ENCODE peak calls at places on chromosomes 11 and 22, in seven cellular contexts. One of them, this sample, is unnamed.

GRCh38 chr11:58286249-58286648 is 18.2 kb upstream of the OR10W1 start:
- DNase-seq in effector CD4-positive, alpha-beta T cell: no peak
- DNase-seq in neural progenitor cell: peak
- DNase-seq in breast epithelium: no peak
- DNase-seq in hypothalamus: no peak
- DNase-seq in activated T-helper 1 cell treated with anti-CD3 and anti-CD28 coated beads, Interleukin-12 subunit alpha, Interleukin-12 subunit beta, Interleukin-2, Interleukin-4 antibody, amounts not matched to agents 30 ng/mL and 10 ng/mL and 1 ng/mL, durations not matched to agents 14 hours and 24 hours and 36 hours: no peak
- DNase-seq in activated gamma-delta T cell treated with anti-CD3 and anti-CD28 coated beads, Interleukin-2, amount 50 U/mL, for 16 hours: no peak
- DNase-seq in this sample: no peak

GRCh38 chr22:47943729-47944700 is 1181.6 kb downstream of the TBC1D22A start:
- DNase-seq in effector CD4-positive, alpha-beta T cell: no peak
- DNase-seq in neural progenitor cell: no peak
- DNase-seq in breast epithelium: no peak
- DNase-seq in hypothalamus: no peak
- DNase-seq in activated T-helper 1 cell treated with anti-CD3 and anti-CD28 coated beads, Interleukin-12 subunit alpha, Interleukin-12 subunit beta, Interleukin-2, Interleukin-4 antibody, amounts not matched to agents 30 ng/mL and 10 ng/mL and 1 ng/mL, durations not matched to agents 14 hours and 24 hours and 36 hours: no peak
- DNase-seq in activated gamma-delta T cell treated with anti-CD3 and anti-CD28 coated beads, Interleukin-2, amount 50 U/mL, for 16 hours: no peak
- DNase-seq in this sample: no peak

GRCh38 chr11:107882095-107882820 is 23.7 kb upstream of the SLC35F2 start:
- DNase-seq in effector CD4-positive, alpha-beta T cell: no peak
- DNase-seq in neural progenitor cell: no peak
- DNase-seq in breast epithelium: no peak
- DNase-seq in hypothalamus: no peak
- DNase-seq in activated T-helper 1 cell treated with anti-CD3 and anti-CD28 coated beads, Interleukin-12 subunit alpha, Interleukin-12 subunit beta, Interleukin-2, Interleukin-4 antibody, amounts not matched to agents 30 ng/mL and 10 ng/mL and 1 ng/mL, durations not matched to agents 14 hours and 24 hours and 36 hours: no peak
- DNase-seq in activated gamma-delta T cell treated with anti-CD3 and anti-CD28 coated beads, Interleukin-2, amount 50 U/mL, for 16 hours: no peak
- DNase-seq in this sample: no peak

GRCh38 chr11:57015679-57016078 is 27.0 kb downstream of the OR5AK2 start:
- DNase-seq in effector CD4-positive, alpha-beta T cell: no peak
- DNase-seq in neural progenitor cell: no peak
- DNase-seq in breast epithelium: no peak
- DNase-seq in hypothalamus: no peak
- DNase-seq in activated T-helper 1 cell treated with anti-CD3 and anti-CD28 coated beads, Interleukin-12 subunit alpha, Interleukin-12 subunit beta, Interleukin-2, Interleukin-4 antibody, amounts not matched to agents 30 ng/mL and 10 ng/mL and 1 ng/mL, durations not matched to agents 14 hours and 24 hours and 36 hours: no peak
- DNase-seq in activated gamma-delta T cell treated with anti-CD3 and anti-CD28 coated beads, Interleukin-2, amount 50 U/mL, for 16 hours: no peak
- DNase-seq in this sample: no peak

GRCh38 chr22:50192056-50192824 is 6.5 kb downstream of the TRABD start:
- DNase-seq in effector CD4-positive, alpha-beta T cell: no peak
- DNase-seq in neural progenitor cell: no peak
- DNase-seq in breast epithelium: no peak
- DNase-seq in hypothalamus: no peak
- DNase-seq in activated T-helper 1 cell treated with anti-CD3 and anti-CD28 coated beads, Interleukin-12 subunit alpha, Interleukin-12 subunit beta, Interleukin-2, Interleukin-4 antibody, amounts not matched to agents 30 ng/mL and 10 ng/mL and 1 ng/mL, durations not matched to agents 14 hours and 24 hours and 36 hours: no peak
- DNase-seq in activated gamma-delta T cell treated with anti-CD3 and anti-CD28 coated beads, Interleukin-2, amount 50 U/mL, for 16 hours: no peak
- DNase-seq in this sample: no peak

GRCh38 chr11:40271361-40271760 is 1188.1 kb downstream of the LRRC4C start:
- DNase-seq in effector CD4-positive, alpha-beta T cell: no peak
- DNase-seq in neural progenitor cell: no peak
- DNase-seq in breast epithelium: no peak
- DNase-seq in hypothalamus: no peak
- DNase-seq in activated T-helper 1 cell treated with anti-CD3 and anti-CD28 coated beads, Interleukin-12 subunit alpha, Interleukin-12 subunit beta, Interleukin-2, Interleukin-4 antibody, amounts not matched to agents 30 ng/mL and 10 ng/mL and 1 ng/mL, durations not matched to agents 14 hours and 24 hours and 36 hours: no peak
- DNase-seq in activated gamma-delta T cell treated with anti-CD3 and anti-CD28 coated beads, Interleukin-2, amount 50 U/mL, for 16 hours: no peak
- DNase-seq in this sample: no peak

GRCh38 chr11:126355926-126356897 is 726 bp downstream of the ST3GAL4 start:
- DNase-seq in effector CD4-positive, alpha-beta T cell: no peak
- DNase-seq in neural progenitor cell: no peak
- DNase-seq in breast epithelium: peak
- DNase-seq in hypothalamus: no peak
- DNase-seq in activated T-helper 1 cell treated with anti-CD3 and anti-CD28 coated beads, Interleukin-12 subunit alpha, Interleukin-12 subunit beta, Interleukin-2, Interleukin-4 antibody, amounts not matched to agents 30 ng/mL and 10 ng/mL and 1 ng/mL, durations not matched to agents 14 hours and 24 hours and 36 hours: no peak
- DNase-seq in activated gamma-delta T cell treated with anti-CD3 and anti-CD28 coated beads, Interleukin-2, amount 50 U/mL, for 16 hours: no peak
- DNase-seq in this sample: peak

GRCh38 chr11:118706546-118706825 is 27.0 kb upstream of the TREH start:
- DNase-seq in effector CD4-positive, alpha-beta T cell: no peak
- DNase-seq in neural progenitor cell: no peak
- DNase-seq in breast epithelium: no peak
- DNase-seq in hypothalamus: no peak
- DNase-seq in activated T-helper 1 cell treated with anti-CD3 and anti-CD28 coated beads, Interleukin-12 subunit alpha, Interleukin-12 subunit beta, Interleukin-2, Interleukin-4 antibody, amounts not matched to agents 30 ng/mL and 10 ng/mL and 1 ng/mL, durations not matched to agents 14 hours and 24 hours and 36 hours: no peak
- DNase-seq in activated gamma-delta T cell treated with anti-CD3 and anti-CD28 coated beads, Interleukin-2, amount 50 U/mL, for 16 hours: no peak
- DNase-seq in this sample: no peak

GRCh38 chr22:23055448-23056179 is 14.7 kb upstream of the GNAZ start:
- DNase-seq in effector CD4-positive, alpha-beta T cell: no peak
- DNase-seq in neural progenitor cell: no peak
- DNase-seq in breast epithelium: peak
- DNase-seq in hypothalamus: no peak
- DNase-seq in activated T-helper 1 cell treated with anti-CD3 and anti-CD28 coated beads, Interleukin-12 subunit alpha, Interleukin-12 subunit beta, Interleukin-2, Interleukin-4 antibody, amounts not matched to agents 30 ng/mL and 10 ng/mL and 1 ng/mL, durations not matched to agents 14 hours and 24 hours and 36 hours: no peak
- DNase-seq in activated gamma-delta T cell treated with anti-CD3 and anti-CD28 coated beads, Interleukin-2, amount 50 U/mL, for 16 hours: no peak
- DNase-seq in this sample: no peak

GRCh38 chr11:46489668-46490560 is 98.3 kb upstream of the CHRM4 start:
- DNase-seq in effector CD4-positive, alpha-beta T cell: no peak
- DNase-seq in neural progenitor cell: peak
- DNase-seq in breast epithelium: no peak
- DNase-seq in hypothalamus: no peak
- DNase-seq in activated T-helper 1 cell treated with anti-CD3 and anti-CD28 coated beads, Interleukin-12 subunit alpha, Interleukin-12 subunit beta, Interleukin-2, Interleukin-4 antibody, amounts not matched to agents 30 ng/mL and 10 ng/mL and 1 ng/mL, durations not matched to agents 14 hours and 24 hours and 36 hours: peak
- DNase-seq in activated gamma-delta T cell treated with anti-CD3 and anti-CD28 coated beads, Interleukin-2, amount 50 U/mL, for 16 hours: peak
- DNase-seq in this sample: no peak

GRCh38 chr11:606245-606644 is 9.5 kb downstream of the IRF7 start:
- DNase-seq in effector CD4-positive, alpha-beta T cell: no peak
- DNase-seq in neural progenitor cell: no peak
- DNase-seq in breast epithelium: peak
- DNase-seq in hypothalamus: no peak
- DNase-seq in activated T-helper 1 cell treated with anti-CD3 and anti-CD28 coated beads, Interleukin-12 subunit alpha, Interleukin-12 subunit beta, Interleukin-2, Interleukin-4 antibody, amounts not matched to agents 30 ng/mL and 10 ng/mL and 1 ng/mL, durations not matched to agents 14 hours and 24 hours and 36 hours: no peak
- DNase-seq in activated gamma-delta T cell treated with anti-CD3 and anti-CD28 coated beads, Interleukin-2, amount 50 U/mL, for 16 hours: no peak
- DNase-seq in this sample: peak

GRCh38 chr11:44158384-44158783 is 62.9 kb downstream of the EXT2 start:
- DNase-seq in effector CD4-positive, alpha-beta T cell: no peak
- DNase-seq in neural progenitor cell: no peak
- DNase-seq in breast epithelium: no peak
- DNase-seq in hypothalamus: no peak
- DNase-seq in activated T-helper 1 cell treated with anti-CD3 and anti-CD28 coated beads, Interleukin-12 subunit alpha, Interleukin-12 subunit beta, Interleukin-2, Interleukin-4 antibody, amounts not matched to agents 30 ng/mL and 10 ng/mL and 1 ng/mL, durations not matched to agents 14 hours and 24 hours and 36 hours: no peak
- DNase-seq in activated gamma-delta T cell treated with anti-CD3 and anti-CD28 coated beads, Interleukin-2, amount 50 U/mL, for 16 hours: no peak
- DNase-seq in this sample: no peak

GRCh38 chr11:13339196-13340153 is 61.9 kb downstream of the BMAL1 start:
- DNase-seq in effector CD4-positive, alpha-beta T cell: no peak
- DNase-seq in neural progenitor cell: no peak
- DNase-seq in breast epithelium: no peak
- DNase-seq in hypothalamus: no peak
- DNase-seq in activated T-helper 1 cell treated with anti-CD3 and anti-CD28 coated beads, Interleukin-12 subunit alpha, Interleukin-12 subunit beta, Interleukin-2, Interleukin-4 antibody, amounts not matched to agents 30 ng/mL and 10 ng/mL and 1 ng/mL, durations not matched to agents 14 hours and 24 hours and 36 hours: no peak
- DNase-seq in activated gamma-delta T cell treated with anti-CD3 and anti-CD28 coated beads, Interleukin-2, amount 50 U/mL, for 16 hours: no peak
- DNase-seq in this sample: no peak

GRCh38 chr11:3130269-3131071 is 34.6 kb downstream of the OSBPL5 start:
- DNase-seq in effector CD4-positive, alpha-beta T cell: no peak
- DNase-seq in neural progenitor cell: no peak
- DNase-seq in breast epithelium: peak
- DNase-seq in hypothalamus: no peak
- DNase-seq in activated T-helper 1 cell treated with anti-CD3 and anti-CD28 coated beads, Interleukin-12 subunit alpha, Interleukin-12 subunit beta, Interleukin-2, Interleukin-4 antibody, amounts not matched to agents 30 ng/mL and 10 ng/mL and 1 ng/mL, durations not matched to agents 14 hours and 24 hours and 36 hours: no peak
- DNase-seq in activated gamma-delta T cell treated with anti-CD3 and anti-CD28 coated beads, Interleukin-2, amount 50 U/mL, for 16 hours: no peak
- DNase-seq in this sample: no peak

GRCh38 chr11:19664896-19665548 is 47.6 kb upstream of the NAV2 start:
- DNase-seq in effector CD4-positive, alpha-beta T cell: no peak
- DNase-seq in neural progenitor cell: no peak
- DNase-seq in breast epithelium: no peak
- DNase-seq in hypothalamus: no peak
- DNase-seq in activated T-helper 1 cell treated with anti-CD3 and anti-CD28 coated beads, Interleukin-12 subunit alpha, Interleukin-12 subunit beta, Interleukin-2, Interleukin-4 antibody, amounts not matched to agents 30 ng/mL and 10 ng/mL and 1 ng/mL, durations not matched to agents 14 hours and 24 hours and 36 hours: no peak
- DNase-seq in activated gamma-delta T cell treated with anti-CD3 and anti-CD28 coated beads, Interleukin-2, amount 50 U/mL, for 16 hours: no peak
- DNase-seq in this sample: peak

GRCh38 chr11:63870351-63871197 is 31.7 kb downstream of the MARK2 start:
- DNase-seq in effector CD4-positive, alpha-beta T cell: no peak
- DNase-seq in neural progenitor cell: no peak
- DNase-seq in breast epithelium: no peak
- DNase-seq in hypothalamus: no peak
- DNase-seq in activated T-helper 1 cell treated with anti-CD3 and anti-CD28 coated beads, Interleukin-12 subunit alpha, Interleukin-12 subunit beta, Interleukin-2, Interleukin-4 antibody, amounts not matched to agents 30 ng/mL and 10 ng/mL and 1 ng/mL, durations not matched to agents 14 hours and 24 hours and 36 hours: no peak
- DNase-seq in activated gamma-delta T cell treated with anti-CD3 and anti-CD28 coated beads, Interleukin-2, amount 50 U/mL, for 16 hours: no peak
- DNase-seq in this sample: no peak

GRCh38 chr11:114162719-114163123 is 103.2 kb downstream of the ZBTB16 start:
- DNase-seq in effector CD4-positive, alpha-beta T cell: no peak
- DNase-seq in neural progenitor cell: no peak
- DNase-seq in breast epithelium: peak
- DNase-seq in hypothalamus: peak
- DNase-seq in activated T-helper 1 cell treated with anti-CD3 and anti-CD28 coated beads, Interleukin-12 subunit alpha, Interleukin-12 subunit beta, Interleukin-2, Interleukin-4 antibody, amounts not matched to agents 30 ng/mL and 10 ng/mL and 1 ng/mL, durations not matched to agents 14 hours and 24 hours and 36 hours: no peak
- DNase-seq in activated gamma-delta T cell treated with anti-CD3 and anti-CD28 coated beads, Interleukin-2, amount 50 U/mL, for 16 hours: no peak
- DNase-seq in this sample: peak

GRCh38 chr11:100576044-100577021 is 110.8 kb upstream of the ARHGAP42 start:
- DNase-seq in effector CD4-positive, alpha-beta T cell: no peak
- DNase-seq in neural progenitor cell: peak
- DNase-seq in breast epithelium: no peak
- DNase-seq in hypothalamus: no peak
- DNase-seq in activated T-helper 1 cell treated with anti-CD3 and anti-CD28 coated beads, Interleukin-12 subunit alpha, Interleukin-12 subunit beta, Interleukin-2, Interleukin-4 antibody, amounts not matched to agents 30 ng/mL and 10 ng/mL and 1 ng/mL, durations not matched to agents 14 hours and 24 hours and 36 hours: no peak
- DNase-seq in activated gamma-delta T cell treated with anti-CD3 and anti-CD28 coated beads, Interleukin-2, amount 50 U/mL, for 16 hours: no peak
- DNase-seq in this sample: no peak

GRCh38 chr22:17638182-17638431 is 450 bp upstream of the BCL2L13 start:
- DNase-seq in effector CD4-positive, alpha-beta T cell: no peak
- DNase-seq in neural progenitor cell: no peak
- DNase-seq in breast epithelium: no peak
- DNase-seq in hypothalamus: no peak
- DNase-seq in activated T-helper 1 cell treated with anti-CD3 and anti-CD28 coated beads, Interleukin-12 subunit alpha, Interleukin-12 subunit beta, Interleukin-2, Interleukin-4 antibody, amounts not matched to agents 30 ng/mL and 10 ng/mL and 1 ng/mL, durations not matched to agents 14 hours and 24 hours and 36 hours: peak
- DNase-seq in activated gamma-delta T cell treated with anti-CD3 and anti-CD28 coated beads, Interleukin-2, amount 50 U/mL, for 16 hours: no peak
- DNase-seq in this sample: no peak

GRCh38 chr11:45354976-45355705 is 69.0 kb upstream of the SYT13 start:
- DNase-seq in effector CD4-positive, alpha-beta T cell: peak
- DNase-seq in neural progenitor cell: peak
- DNase-seq in breast epithelium: peak
- DNase-seq in hypothalamus: peak
- DNase-seq in activated T-helper 1 cell treated with anti-CD3 and anti-CD28 coated beads, Interleukin-12 subunit alpha, Interleukin-12 subunit beta, Interleukin-2, Interleukin-4 antibody, amounts not matched to agents 30 ng/mL and 10 ng/mL and 1 ng/mL, durations not matched to agents 14 hours and 24 hours and 36 hours: peak
- DNase-seq in activated gamma-delta T cell treated with anti-CD3 and anti-CD28 coated beads, Interleukin-2, amount 50 U/mL, for 16 hours: peak
- DNase-seq in this sample: peak

GRCh38 chr11:2590951-2591754 is 108.6 kb downstream of the KCNQ1OT1 start:
- DNase-seq in effector CD4-positive, alpha-beta T cell: no peak
- DNase-seq in neural progenitor cell: no peak
- DNase-seq in breast epithelium: no peak
- DNase-seq in hypothalamus: peak
- DNase-seq in activated T-helper 1 cell treated with anti-CD3 and anti-CD28 coated beads, Interleukin-12 subunit alpha, Interleukin-12 subunit beta, Interleukin-2, Interleukin-4 antibody, amounts not matched to agents 30 ng/mL and 10 ng/mL and 1 ng/mL, durations not matched to agents 14 hours and 24 hours and 36 hours: no peak
- DNase-seq in activated gamma-delta T cell treated with anti-CD3 and anti-CD28 coated beads, Interleukin-2, amount 50 U/mL, for 16 hours: no peak
- DNase-seq in this sample: no peak